ENCODE peak calls at places on chromosomes 13 and 19, in six cellular contexts. S, Z, J, Q, F and U are unnamed samples.

GRCh38 chr13:97938701-97939475 is 14.6 kb upstream of the IPO5 start:
- DNase-seq in S (no peak), F (no peak), Q (no peak), Z (no peak), J (no peak), U (no peak)

GRCh38 chr13:67134322-67135129 is 95.6 kb downstream of the PCDH9 start:
- DNase-seq in Q (no peak), Z (no peak), J (no peak), F (no peak), S (no peak), U (no peak)

GRCh38 chr19:679418-680286 is 3.5 kb downstream of the FSTL3 start:
- DNase-seq in J (peak), F (peak), S (no peak), Q (no peak), Z (no peak), U (no peak)

GRCh38 chr19:2235396-2236284 is 489 bp downstream of the PLEKHJ1 start:
- DNase-seq in S (no peak), Q (no peak), Z (no peak), J (no peak), F (peak), U (no peak)

GRCh38 chr13:59533561-59534337 is 630.0 kb downstream of the DIAPH3 start:
- DNase-seq in Q (no peak), S (no peak), Z (no peak), F (no peak), J (no peak), U (no peak)

GRCh38 chr13:38702609-38703008 is 15.7 kb downstream of the FREM2 start:
- DNase-seq in J (no peak), Q (no peak), Z (no peak), S (no peak), F (no peak), U (no peak)

GRCh38 chr19:42270346-42271044 is 1.4 kb downstream of the CIC start:
- DNase-seq in F (no peak), J (no peak), Q (peak), Z (peak), S (peak), U (peak)

GRCh38 chr19:48807590-48808308 is 3.1 kb downstream of the BCAT2 start:
- DNase-seq in Q (no peak), S (no peak), F (no peak), Z (no peak), J (no peak), U (no peak)

GRCh38 chr13:107715496-107715895 is 499.8 kb downstream of the LIG4 start:
- DNase-seq in S (no peak), Q (no peak), J (no peak), Z (no peak), F (no peak), U (no peak)

GRCh38 chr13:31965361-31966066 is 66.1 kb upstream of the FRY start:
- DNase-seq in J (no peak), Z (no peak), Q (no peak), S (peak), F (no peak), U (no peak)